ENCODE peak calls at places on chromosome 19, in four cellular contexts. M is CD8-positive, alpha-beta T cell; C is tibial artery; Y is Peyer's patch. V is an unnamed sample.

GRCh38 chr19:45973564-45974338 is at the start of gene NOVA2:
- DNase-seq in M (peak; percentile 25), C (peak; percentile 47), Y (peak; percentile 62), V (peak; percentile 79)

GRCh38 chr19:47436712-47437401 is 17.5 kb upstream of the MEIS3 start:
- DNase-seq in M (peak; percentile 90), C (peak; percentile 63), Y (peak; percentile 92), V (no peak)

GRCh38 chr19:36876993-36877938 is 26.6 kb downstream of the ZNF345 start:
- DNase-seq in M (no peak), C (no peak), Y (no peak), V (no peak)

GRCh38 chr19:6674868-6675305 is 4.9 kb upstream of the TNFSF14 start:
- DNase-seq in M (peak; percentile 78), C (peak; percentile 58), Y (peak; percentile 91), V (peak; percentile 48)

GRCh38 chr19:55452381-55453325 is 8.8 kb downstream of the ISOC2 start:
- DNase-seq in M (peak; percentile 54), C (peak; percentile 42), Y (peak; percentile 56), V (no peak)

GRCh38 chr19:45506991-45507863 is at the start of gene VASP:
- DNase-seq in M (peak; percentile 88), C (peak; percentile 89), Y (peak; percentile 98), V (peak; percentile 67)

GRCh38 chr19:43470288-43470687 is 4.9 kb upstream of the LYPD3 start:
- DNase-seq in M (peak; percentile 81), C (no peak), Y (no peak), V (no peak)

GRCh38 chr19:28242317-28242927 is 970.5 kb downstream of the UQCRFS1 start:
- DNase-seq in M (no peak), C (no peak), Y (no peak), V (peak; percentile 50)

GRCh38 chr19:6718741-6719539 is 1.5 kb downstream of the C3 start:
- DNase-seq in M (no peak), C (no peak), Y (no peak), V (no peak)

GRCh38 chr19:10568826-10569651 is at the start of gene CDKN2D:
- DNase-seq in M (peak; percentile 100), C (peak; percentile 100), Y (peak; percentile 100), V (peak; percentile 99)

GRCh38 chr19:8609210-8610040 is 1.1 kb downstream of the ADAMTS10 start:
- DNase-seq in M (peak; percentile 31), C (peak; percentile 81), Y (peak; percentile 57), V (no peak)

GRCh38 chr19:16829822-16830289 is 658 bp downstream of the SIN3B start:
- DNase-seq in M (no peak), C (no peak), Y (no peak), V (no peak)

GRCh38 chr19:47768604-47769003 is 9.9 kb upstream of the SELENOW start:
- DNase-seq in M (no peak), C (no peak), Y (no peak), V (no peak)

GRCh38 chr19:29671393-29672076 is 6.3 kb downstream of the PLEKHF1 start:
- DNase-seq in M (peak; percentile 89), C (peak; percentile 46), Y (peak; percentile 94), V (no peak)

GRCh38 chr19:10670876-10671804 is 17.0 kb downstream of the ILF3 start:
- DNase-seq in M (no peak), C (no peak), Y (no peak), V (no peak)

GRCh38 chr19:47615714-47616113 is 6.8 kb downstream of the BICRA start:
- DNase-seq in M (no peak), C (no peak), Y (no peak), V (no peak)

GRCh38 chr19:36939153-36939552 is 23.0 kb downstream of the ZNF568 start:
- DNase-seq in M (no peak), C (no peak), Y (no peak), V (no peak)

GRCh38 chr19:4379383-4380253 is 20.7 kb downstream of the SH3GL1 start:
- DNase-seq in M (peak; percentile 36), C (no peak), Y (peak; percentile 76), V (no peak)

GRCh38 chr19:18468517-18468916 is 30.6 kb upstream of the ISYNA1 start:
- DNase-seq in M (no peak), C (no peak), Y (no peak), V (no peak)

GRCh38 chr19:8663920-8664670 is 33.7 kb downstream of the NFILZ start:
- DNase-seq in M (peak; percentile 17), C (no peak), Y (no peak), V (no peak)

GRCh38 chr19:53511933-53512374 is 26.0 kb upstream of the ZNF331 start:
- DNase-seq in M (peak; percentile 52), C (peak; percentile 40), Y (peak; percentile 79), V (peak; percentile 71)

GRCh38 chr19:28862238-28862637 is 350.7 kb downstream of the UQCRFS1 start:
- DNase-seq in M (no peak), C (no peak), Y (no peak), V (no peak)

GRCh38 chr19:17240062-17240854 is 5.5 kb downstream of the NR2F6 start:
- DNase-seq in M (no peak), C (no peak), Y (no peak), V (no peak)

GRCh38 chr19:23991170-23991569 is 76.5 kb downstream of the ZNF726 start:
- DNase-seq in M (no peak), C (no peak), Y (no peak), V (no peak)

GRCh38 chr19:45630463-45630862 is 8.7 kb downstream of the EML2 start:
- DNase-seq in M (no peak), C (no peak), Y (no peak), V (no peak)

GRCh38 chr19:11435833-11436313 is 438 bp downstream of the PRKCSH start:
- DNase-seq in M (no peak), C (no peak), Y (peak; percentile 65), V (no peak)

GRCh38 chr19:33406521-33407139 is 33.1 kb downstream of the CEBPG start:
- DNase-seq in M (peak; percentile 82), C (peak; percentile 67), Y (peak; percentile 86), V (peak; percentile 77)

GRCh38 chr19:17601683-17602082 is 46.2 kb downstream of the COLGALT1 start:
- DNase-seq in M (no peak), C (no peak), Y (no peak), V (no peak)

GRCh38 chr19:49190781-49191180 is 33.2 kb downstream of the TRPM4 start:
- DNase-seq in M (no peak), C (no peak), Y (no peak), V (no peak)

GRCh38 chr19:36460046-36460445 is 29.3 kb downstream of the ZNF566 start:
- DNase-seq in M (no peak), C (no peak), Y (no peak), V (no peak)

GRCh38 chr19:34838753-34839431 is 65.9 kb upstream of the ZNF599 start:
- DNase-seq in M (peak; percentile 36), C (no peak), Y (peak; percentile 62), V (peak; percentile 55)

DNA sequence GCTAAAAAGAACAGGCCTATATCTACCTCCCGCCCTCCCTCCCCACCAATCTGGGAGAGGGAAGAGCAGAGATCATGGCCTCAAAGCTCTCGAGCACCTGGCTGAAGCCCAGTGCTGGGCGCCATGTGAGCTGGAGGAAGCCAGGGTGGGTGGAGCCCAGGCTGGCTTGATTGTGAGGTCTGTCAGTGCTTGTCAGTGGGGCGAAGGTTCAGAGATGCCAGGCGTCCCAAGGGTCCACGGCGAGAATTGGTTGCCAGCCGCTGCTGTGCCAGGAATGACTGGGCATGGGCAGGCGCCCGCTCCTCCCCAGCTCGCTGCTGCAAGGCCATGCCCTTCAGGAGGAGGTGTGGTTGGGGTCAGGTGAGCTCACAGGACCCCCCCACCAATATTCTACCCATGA is 11.5 kb downstream of the BEST2 start:
- DNase-seq in M (no peak), C (no peak), Y (no peak), V (no peak)
- H3K4me3 ChIP-seq in M (no peak overlapping the region), C (no peak overlapping the region), Y (no peak overlapping the region), V (no peak overlapping the region)

GRCh38 chr19:1410789-1411188 is 3.4 kb downstream of the DAZAP1 start:
- DNase-seq in M (no peak), C (no peak), Y (no peak), V (no peak)
- H3K27ac ChIP-seq in M (no peak overlapping the region), C (peak overlapping the region; percentile 28), Y (no peak overlapping the region), V (no peak overlapping the region)

GRCh38 chr19:1357695-1358094 is 26.0 kb upstream of the NDUFS7 start:
- DNase-seq in M (no peak), C (no peak), Y (no peak), V (no peak)

GRCh38 chr19:1362385-1363257 is 21.1 kb upstream of the NDUFS7 start:
- DNase-seq in M (no peak), C (no peak), Y (no peak), V (no peak)

GRCh38 chr19:1361601-1362384 is 21.9 kb upstream of the NDUFS7 start:
- DNase-seq in M (no peak), C (no peak), Y (no peak), V (no peak)

GRCh38 chr19:1360818-1361461 is 22.8 kb upstream of the NDUFS7 start:
- DNase-seq in M (no peak), C (peak; percentile 52), Y (peak; percentile 56), V (no peak)

GRCh38 chr19:1360126-1360817 is 23.4 kb upstream of the NDUFS7 start:
- DNase-seq in M (no peak), C (no peak), Y (no peak), V (no peak)
- H3K4me1 ChIP-seq in M (peaks cover 33% of the 10 kb centered on the region), C (no peaks in the 10 kb centered on the region), Y (no peaks in the 10 kb centered on the region), V (no peaks in the 10 kb centered on the region)

DNA sequence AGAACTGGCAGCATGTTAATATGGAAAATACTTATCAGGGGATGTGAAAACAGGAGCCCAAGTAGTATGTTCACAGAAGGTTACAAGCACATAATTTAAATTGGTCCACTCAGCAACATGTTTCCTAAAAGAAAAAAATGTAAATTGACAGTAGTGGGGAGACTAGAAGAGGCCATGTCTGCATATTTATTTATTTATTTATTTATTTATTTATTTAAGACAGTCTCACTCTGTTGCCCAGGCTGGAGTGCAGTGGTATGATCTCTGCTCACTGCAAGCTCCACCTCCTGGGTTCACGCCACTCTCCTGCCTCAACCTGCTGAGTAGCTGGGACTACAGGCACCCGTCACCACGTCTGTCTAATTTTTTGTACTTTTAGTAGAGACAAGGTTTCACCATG is 13.7 kb upstream of the ZNF8 start:
- DNase-seq in M (no peak), C (no peak), Y (no peak), V (no peak)
- H3K4me3 ChIP-seq in M (peak overlapping the region; percentile 5), C (no peak overlapping the region), Y (no peak overlapping the region), V (no peak overlapping the region)

GRCh38 chr19:40489882-40490230 is 23.1 kb downstream of the SPTBN4 start:
- DNase-seq in M (no peak), C (no peak), Y (no peak), V (no peak)

DNA sequence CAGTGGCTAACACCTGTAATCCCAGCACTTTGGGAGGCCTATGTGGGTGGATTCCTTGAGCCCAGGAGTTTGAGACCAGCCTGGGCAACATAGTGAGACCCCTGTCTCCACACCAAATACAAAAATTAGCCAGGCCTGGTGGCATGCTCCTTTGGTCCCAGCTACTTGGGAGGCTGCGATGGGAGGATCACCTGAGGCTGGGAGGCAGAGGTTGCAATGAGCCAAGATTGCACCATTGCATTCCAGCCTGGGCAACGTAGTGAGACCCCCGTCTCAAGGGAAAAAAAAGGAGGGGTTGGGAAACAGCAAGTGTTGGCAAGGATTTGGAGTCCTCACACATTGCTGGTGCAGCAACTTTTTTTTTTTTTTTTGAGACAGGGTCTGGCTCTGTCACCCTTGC is 19.2 kb downstream of the SPTBN4 start:
- DNase-seq in M (no peak), C (no peak), Y (no peak), V (no peak)
- H3K27ac ChIP-seq in M (no peak overlapping the region), C (no peak overlapping the region), Y (no peak overlapping the region), V (no peak overlapping the region)